ENCODE peak calls at places on chromosomes 13 and 19, in six cellular contexts. E is foreskin fibroblast, C is fibroblast of mammary gland, G is T-cell, W is NCI-H1105 treated with DMSO at 0.1 percent for 48 hours, Y is astrocyte of the hippocampus. X is an unnamed sample.

GRCh38 chr19:12603714-12604113 is 6.9 kb downstream of the ZNF490 start:
- DNase-seq in E (no peak), C (no peak), G (no peak), W (no peak), Y (peak), X (peak)

GRCh38 chr19:51531349-51532315 is at the start of gene SIGLEC6:
- DNase-seq in E (no peak), C (no peak), G (peak), W (no peak), Y (no peak), X (no peak)

GRCh38 chr19:49272204-49272603 is 52.8 kb downstream of the SLC6A16 start:
- DNase-seq in E (no peak), C (peak), G (no peak), W (no peak), Y (peak), X (no peak)

GRCh38 chr13:61107989-61108388 is 307.7 kb downstream of the PCDH20 start:
- DNase-seq in E (no peak), C (no peak), G (no peak), W (no peak), Y (no peak), X (no peak)

GRCh38 chr19:41548954-41549688 is 26.8 kb upstream of the CEACAM21 start:
- DNase-seq in E (no peak), C (no peak), G (peak), W (no peak), Y (no peak), X (peak)

GRCh38 chr19:24052811-24053210 is 34.2 kb upstream of the ZNF254 start:
- DNase-seq in E (peak), C (peak), G (no peak), W (no peak), Y (no peak), X (no peak)

GRCh38 chr19:41616785-41617621 is 9.9 kb downstream of the CEACAM4 start:
- DNase-seq in E (peak), C (peak), G (no peak), W (no peak), Y (peak), X (no peak)

GRCh38 chr13:19959141-19959830 is 759 bp downstream of the ZMYM2 start:
- DNase-seq in E (peak), C (peak), G (peak), W (no peak), Y (peak), X (peak)

X was measured in activated gamma-delta T cell treated with Interleukin-2 at 50 U/mL for 16 hours.